ENCODE peak calls at places on chromosomes 2 and 18, in eight cellular contexts. V, M, H, S, A, C, I and U are unnamed samples.

GRCh38 chr2:215900203-215900611 is 113.1 kb downstream of the MREG start:
- DNase-seq in S (no peak), H (no peak), I (no peak), A (no peak), V (no peak), M (no peak), C (no peak), U (no peak)

GRCh38 chr2:202376460-202377307 is 557 bp downstream of the BMPR2 start:
- DNase-seq in V (peak; percentile 85), C (peak; percentile 63), H (peak; percentile 51), I (no peak), M (peak; percentile 28), A (no peak), S (no peak), U (peak; percentile 50)

GRCh38 chr2:27871805-27872204 is 18.4 kb downstream of the RBKS start:
- DNase-seq in A (no peak), V (no peak), C (no peak), M (no peak), S (no peak), I (peak; percentile 3), H (no peak), U (no peak)

GRCh38 chr2:112644933-112645395 is 775 bp upstream of the SLC20A1 start:
- DNase-seq in A (no peak), I (no peak), V (no peak), H (no peak), M (no peak), C (no peak), S (no peak), U (peak; percentile 58)

GRCh38 chr2:181772777-181773176 is 92.5 kb upstream of the NEUROD1 start:
- DNase-seq in I (no peak), V (no peak), C (no peak), H (no peak), S (no peak), M (no peak), A (no peak), U (no peak)

GRCh38 chr18:67381608-67382150 is 134.8 kb downstream of the DSEL start:
- DNase-seq in V (no peak), C (no peak), I (no peak), A (no peak), S (no peak), H (no peak), M (no peak), U (no peak)

GRCh38 chr2:238161291-238162051 is 2.7 kb downstream of the ERFE start:
- DNase-seq in C (no peak), V (no peak), A (no peak), S (no peak), H (no peak), M (no peak), I (no peak), U (no peak)

GRCh38 chr2:95043300-95043786 is 17.8 kb downstream of the MAL start:
- DNase-seq in H (peak; percentile 46), C (peak; percentile 66), I (no peak), A (no peak), V (peak; percentile 81), S (no peak), M (no peak), U (peak; percentile 6)

GRCh38 chr2:162116372-162116771 is 35.7 kb downstream of the GCG start:
- DNase-seq in C (peak; percentile 4), M (no peak), H (no peak), S (no peak), V (no peak), I (no peak), A (no peak), U (no peak)

GRCh38 chr2:132645943-132646804 is 23.8 kb downstream of the LYPD1 start:
- DNase-seq in H (no peak), V (no peak), C (no peak), M (no peak), I (peak; percentile 26), S (no peak), A (no peak), U (no peak)

GRCh38 chr18:24180048-24180447 is 41.2 kb downstream of the CABYR start:
- DNase-seq in M (no peak), I (no peak), V (no peak), A (no peak), C (no peak), H (no peak), S (no peak), U (no peak)

GRCh38 chr2:120318626-120319025 is 27.3 kb upstream of the INHBB start:
- DNase-seq in C (no peak), S (no peak), V (no peak), I (no peak), A (no peak), H (no peak), M (no peak), U (no peak)

GRCh38 chr2:7595181-7595580 is 678.0 kb downstream of the RNF144A start:
- DNase-seq in M (no peak), A (no peak), S (no peak), V (no peak), C (no peak), H (no peak), I (no peak), U (no peak)

GRCh38 chr2:54457326-54458023 is 1.3 kb downstream of the SPTBN1 start:
- DNase-seq in A (no peak), H (peak; percentile 14), I (peak; percentile 69), V (no peak), S (peak; percentile 39), C (peak; percentile 50), M (no peak), U (peak; percentile 61)